ENCODE peak calls at places on chromosomes 7 and 10, in four cellular contexts. P is Panc1, N is SJSA1, I is tibial nerve. W is an unnamed sample. For H3K27me3, the result is how much of the 10 kb centered on the place peaks cover.

GRCh38 chr10:132058111-132058745 is 7.5 kb upstream of the JAKMIP3 start:
- DNase-seq in P (no peak), N (no peak), I (no peak), W (no peak)

GRCh38 chr10:90920986-90921643 is at the start of gene ANKRD1:
- DNase-seq in P (peak), N (peak), I (no peak), W (peak)

GRCh38 chr7:155850730-155851678 is 38.7 kb upstream of the SHH start:
- DNase-seq in P (no peak), N (peak), I (no peak), W (peak)

GRCh38 chr7:135262623-135263320 is 29.1 kb downstream of the STRA8 start:
- DNase-seq in P (no peak), N (no peak), I (no peak), W (no peak)

GRCh38 chr7:1564603-1565022 is 5.2 kb downstream of the PSMG3 start:
- DNase-seq in P (no peak), N (no peak), I (no peak), W (no peak)

GRCh38 chr10:133457100-133457841 is 3.5 kb downstream of the SCART1 start:
- DNase-seq in P (no peak), N (no peak), I (no peak), W (no peak)

GRCh38 chr7:131354390-131354789 is 26.7 kb downstream of the MKLN1 start:
- DNase-seq in P (no peak), N (no peak), I (no peak), W (no peak)

GRCh38 chr7:48251766-48252165 is 80.5 kb downstream of the ABCA13 start:
- DNase-seq in P (no peak), N (no peak), I (no peak), W (no peak)

GRCh38 chr10:28592953-28593352 is 60.0 kb downstream of the WAC start:
- DNase-seq in P (no peak), N (no peak), I (no peak), W (no peak)

GRCh38 chr10:79981673-79982485 is 33.0 kb upstream of the SFTPD start:
- DNase-seq in P (no peak), N (peak), I (no peak), W (peak)

GRCh38 chr10:117594722-117595121 is 52.2 kb downstream of the EMX2 start:
- DNase-seq in P (no peak), N (no peak), I (no peak), W (no peak)

GRCh38 chr7:71784781-71785180 is 627.4 kb downstream of the CALN1 start:
- DNase-seq in P (no peak), N (no peak), I (no peak), W (peak)

GRCh38 chr10:43689618-43689954 is 40.9 kb upstream of the ZNF32 start:
- DNase-seq in P (no peak), N (no peak), I (peak), W (no peak)

GRCh38 chr7:30062587-30062986 is 34.4 kb downstream of the PLEKHA8 start:
- DNase-seq in P (peak), N (no peak), I (no peak), W (no peak)

GRCh38 chr7:16129431-16130126 is 291.8 kb downstream of the CRPPA start:
- DNase-seq in P (no peak), N (no peak), I (no peak), W (no peak)

GRCh38 chr7:121069346-121070100 is 81.0 kb downstream of the CPED1 start:
- DNase-seq in P (no peak), N (no peak), I (peak), W (peak)

GRCh38 chr7:154842608-154843007 is 160.3 kb downstream of the PAXIP1 start:
- DNase-seq in P (no peak), N (no peak), I (no peak), W (no peak)

GRCh38 chr10:92816106-92816505 is 32.2 kb upstream of the EXOC6 start:
- DNase-seq in P (no peak), N (no peak), I (no peak), W (no peak)

GRCh38 chr10:132429281-132430230 is 32.6 kb downstream of the PWWP2B start:
- DNase-seq in P (no peak), N (no peak), I (no peak), W (no peak)

GRCh38 chr10:3099291-3100092 is 32.1 kb downstream of the PFKP start:
- DNase-seq in P (no peak), N (no peak), I (no peak), W (peak)

GRCh38 chr7:41878331-41879112 is 175.6 kb upstream of the INHBA start:
- DNase-seq in P (no peak), N (no peak), I (no peak), W (no peak)

GRCh38 chr7:14104861-14105260 is 115.4 kb upstream of the ETV1 start:
- DNase-seq in P (no peak), N (no peak), I (no peak), W (no peak)

GRCh38 chr10:126224967-126225671 is 163.2 kb downstream of the ADAM12 start:
- DNase-seq in P (no peak), N (no peak), I (no peak), W (no peak)

GRCh38 chr7:4129481-4130122 is 552.5 kb upstream of the FOXK1 start:
- DNase-seq in P (no peak), N (no peak), I (no peak), W (no peak)

GRCh38 chr7:6294839-6295238 is 22.4 kb upstream of the CYTH3 start:
- DNase-seq in P (no peak), N (no peak), I (no peak), W (no peak)

GRCh38 chr10:667096-667495 is 22.4 kb downstream of the DIP2C start:
- DNase-seq in P (no peak), N (peak), I (no peak), W (no peak)

GRCh38 chr7:121278120-121279021 is 50.4 kb upstream of the WNT16 start:
- DNase-seq in P (no peak), N (no peak), I (no peak), W (no peak)

DNA sequence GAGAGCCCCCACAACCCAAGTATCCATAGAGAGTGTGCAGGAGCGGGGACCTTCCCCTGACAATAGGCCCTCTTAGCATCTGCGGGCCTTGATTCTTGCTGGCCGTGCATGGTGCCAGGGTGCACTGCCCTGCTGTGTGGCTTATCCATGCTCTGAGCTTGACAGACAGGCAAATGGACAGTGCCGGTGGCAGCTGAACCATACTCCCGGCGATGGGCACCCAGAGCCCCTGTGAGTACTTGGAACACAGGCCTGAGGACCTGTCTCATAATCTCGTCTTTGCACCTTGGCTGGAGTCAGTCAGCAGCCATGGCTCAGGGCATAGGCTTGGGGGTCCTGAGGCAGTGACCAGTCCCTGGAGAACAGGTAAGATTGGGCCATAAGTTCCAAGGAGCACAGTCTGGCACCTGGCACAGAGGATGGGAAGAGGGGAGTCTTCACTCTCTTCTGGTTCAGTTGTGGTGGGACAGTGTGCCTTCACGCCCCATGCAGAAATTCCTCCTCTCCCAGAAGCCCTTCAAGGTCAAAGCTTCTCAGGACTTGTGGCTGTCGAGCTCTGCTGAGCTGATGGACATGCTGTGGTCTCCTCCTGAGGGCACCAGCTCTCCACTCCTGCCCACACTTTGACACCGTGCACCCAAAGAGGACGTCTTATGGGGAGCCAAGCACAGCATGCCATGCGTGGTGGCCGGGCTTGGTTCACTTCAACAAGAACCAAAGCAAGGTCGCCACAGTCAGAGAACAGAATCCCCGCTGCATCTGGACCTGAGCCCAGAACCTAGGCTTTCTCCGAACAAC is 59.4 kb upstream of the CAMK2B start:
- DNase-seq in P (no peak), N (peak), I (no peak), W (peak)
- H3K27me3 ChIP-seq in P (under half), N (under half), I (under half), W (under half)

DNA sequence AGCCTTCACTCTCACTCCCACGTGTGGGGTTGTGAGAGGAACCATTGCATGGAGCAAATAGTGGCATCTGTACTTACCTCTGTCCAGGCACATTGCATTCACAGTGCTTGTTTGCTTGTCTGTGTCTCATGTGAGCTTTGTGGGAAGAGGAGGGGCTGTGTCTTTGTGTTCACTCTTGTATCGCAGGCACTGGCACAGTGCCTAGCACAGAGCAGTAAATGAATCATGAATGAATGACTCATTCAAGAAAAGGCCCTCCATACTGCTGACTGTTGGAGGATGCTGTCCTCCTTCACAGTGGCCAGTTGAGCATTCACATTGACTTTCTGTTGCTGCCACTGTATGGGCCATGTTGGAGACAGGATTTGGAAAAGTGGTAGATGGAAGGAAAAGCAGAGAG is 125.3 kb downstream of the SORCS3 start:
- DNase-seq in P (no peak), N (no peak), I (no peak), W (no peak)
- H3K27me3 ChIP-seq in P (under half), N (under half), I (under half), W (under half)

GRCh38 chr10:99519690-99520039 is 13.1 kb upstream of the NKX2-3 start:
- DNase-seq in P (no peak), N (no peak), I (no peak), W (no peak)
- H3K27me3 ChIP-seq in P (under half), N (under half), I (half or more), W (under half)

GRCh38 chr10:75426880-75427279 is 4.5 kb upstream of the LRMDA start:
- DNase-seq in P (no peak), N (no peak), I (no peak), W (no peak)

GRCh38 chr10:75418712-75419111 is 12.7 kb upstream of the LRMDA start:
- DNase-seq in P (no peak), N (no peak), I (no peak), W (no peak)

GRCh38 chr10:75424553-75424952 is 6.9 kb upstream of the LRMDA start:
- DNase-seq in P (no peak), N (no peak), I (no peak), W (no peak)

GRCh38 chr10:75425291-75426079 is 5.9 kb upstream of the LRMDA start:
- DNase-seq in P (no peak), N (no peak), I (no peak), W (no peak)

DNA sequence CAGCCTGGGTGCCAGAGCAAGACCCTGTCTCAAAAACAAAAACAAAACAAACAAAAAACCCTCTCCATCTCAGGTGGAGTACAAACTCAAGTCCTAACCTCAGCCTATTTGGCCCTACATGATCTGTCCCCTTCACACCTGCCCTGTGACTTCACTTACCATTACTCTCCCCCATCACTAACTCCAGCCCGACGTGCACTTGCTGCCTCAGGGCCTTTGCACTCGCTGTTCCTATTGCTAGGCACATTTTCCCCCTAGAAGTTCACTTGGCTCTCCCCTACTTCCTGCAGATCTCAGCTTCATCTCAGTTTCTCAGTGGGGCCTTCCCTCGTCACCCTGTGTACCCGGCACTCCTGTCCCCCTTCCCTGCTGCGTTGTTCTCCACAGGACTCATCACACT is 8.5 kb upstream of the LRMDA start:
- DNase-seq in P (no peak), N (no peak), I (no peak), W (no peak)
- H3K27me3 ChIP-seq in P (under half), N (under half), I (under half), W (under half)

DNA sequence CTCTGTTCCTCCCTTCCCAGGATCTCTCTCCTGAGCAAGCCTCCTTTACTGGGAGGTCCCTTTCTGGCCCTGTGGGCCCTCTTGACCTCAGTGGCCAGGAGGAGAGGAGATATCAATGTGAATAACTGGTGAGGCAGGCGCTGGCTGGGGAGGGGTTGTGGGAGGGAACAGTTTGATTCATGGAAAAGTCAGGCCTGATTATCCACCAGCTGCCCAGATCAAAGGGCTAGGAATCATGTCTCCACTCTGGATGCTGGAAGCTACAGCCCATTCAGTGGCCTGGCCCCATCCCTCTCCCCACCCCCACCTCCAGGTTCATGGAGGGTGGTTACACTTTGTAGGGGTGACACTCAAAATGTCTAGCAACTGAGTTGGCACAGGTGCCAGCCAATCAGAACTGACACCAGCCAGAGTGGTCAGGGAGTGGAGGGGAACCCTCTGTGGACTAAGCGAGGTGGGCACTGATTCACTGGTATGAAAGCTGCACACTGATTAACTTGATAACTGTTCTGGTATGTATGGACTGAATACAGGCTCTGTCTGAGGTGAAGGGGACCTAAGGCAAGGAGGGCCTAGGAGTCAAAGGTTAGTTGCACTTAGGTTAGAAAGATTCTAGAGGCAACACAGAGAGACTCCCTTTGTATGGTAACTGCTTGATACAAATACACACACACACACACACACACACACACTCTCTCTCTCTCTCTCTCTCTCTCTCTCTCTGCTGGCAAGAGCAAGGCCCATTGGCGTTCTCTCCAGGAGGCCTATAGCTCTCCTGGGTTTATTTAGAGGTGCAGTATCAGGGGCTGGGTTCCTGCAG is 4.7 kb downstream of the PRRT4 start:
- DNase-seq in P (no peak), N (no peak), I (no peak), W (no peak)
- H3K27me3 ChIP-seq in P (under half), N (half or more), I (under half), W (under half)

DNA sequence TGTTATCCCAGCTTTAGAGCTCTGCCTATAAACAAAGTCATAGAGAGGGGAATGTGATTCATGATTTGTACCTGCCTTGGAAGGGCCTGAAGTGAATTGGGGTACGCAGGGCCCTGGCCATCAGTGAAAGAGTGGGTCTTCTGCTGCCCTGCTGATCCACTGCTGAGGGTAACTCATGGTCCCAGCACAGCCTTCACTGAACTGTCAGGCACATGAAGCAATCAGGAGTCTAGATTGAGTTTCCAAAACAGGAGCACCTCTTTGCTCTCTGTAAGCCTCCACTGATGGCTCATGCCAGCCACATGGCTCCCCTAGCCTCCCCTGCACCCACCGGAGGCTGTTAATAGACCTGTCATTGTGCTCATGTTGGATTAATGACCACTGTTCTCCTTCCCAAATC is 217.6 kb downstream of the KCNMA1 start:
- DNase-seq in P (no peak), N (no peak), I (no peak), W (no peak)
- H3K27me3 ChIP-seq in P (under half), N (under half), I (under half), W (under half)

W was measured in ascending aorta.